ENCODE peak calls at places on chromosomes 7 and 10, in six cellular contexts. One of them, this sample, is unnamed.

GRCh38 chr10:84590794-84591193 is 262.4 kb downstream of the CCSER2 start:
- DNase-seq in A549: no peak
- DNase-seq in suprapubic skin: no peak
- DNase-seq in tibial nerve: no peak
- DNase-seq in ovary: no peak
- DNase-seq in stomach: no peak
- DNase-seq in this sample: peak

GRCh38 chr7:51545131-51545530 is 228.5 kb upstream of the COBL start:
- DNase-seq in A549: no peak
- DNase-seq in suprapubic skin: no peak
- DNase-seq in tibial nerve: no peak
- DNase-seq in ovary: no peak
- DNase-seq in stomach: no peak
- DNase-seq in this sample: no peak

GRCh38 chr7:43647314-43647691 is 64.4 kb downstream of the STK17A start:
- DNase-seq in A549: no peak
- DNase-seq in suprapubic skin: no peak
- DNase-seq in tibial nerve: no peak
- DNase-seq in ovary: no peak
- DNase-seq in stomach: no peak
- DNase-seq in this sample: no peak

GRCh38 chr7:44654255-44654791 is 47.9 kb downstream of the OGDH start:
- DNase-seq in A549: no peak
- DNase-seq in suprapubic skin: no peak
- DNase-seq in tibial nerve: no peak
- DNase-seq in ovary: no peak
- DNase-seq in stomach: no peak
- DNase-seq in this sample: no peak

GRCh38 chr10:103192089-103192450 is 1.0 kb downstream of the NT5C2 start:
- DNase-seq in A549: peak
- DNase-seq in suprapubic skin: no peak
- DNase-seq in tibial nerve: no peak
- DNase-seq in ovary: no peak
- DNase-seq in stomach: no peak
- DNase-seq in this sample: no peak

GRCh38 chr7:5417106-5418071 is 6.2 kb downstream of the TNRC18 start:
- DNase-seq in A549: peak
- DNase-seq in suprapubic skin: no peak
- DNase-seq in tibial nerve: no peak
- DNase-seq in ovary: no peak
- DNase-seq in stomach: peak
- DNase-seq in this sample: no peak

GRCh38 chr10:75238182-75239180 is 2.7 kb upstream of the COMTD1 start:
- DNase-seq in A549: no peak
- DNase-seq in suprapubic skin: no peak
- DNase-seq in tibial nerve: no peak
- DNase-seq in ovary: no peak
- DNase-seq in stomach: no peak
- DNase-seq in this sample: no peak

GRCh38 chr7:395643-396042 is 105.7 kb downstream of the FOXL3 start:
- DNase-seq in A549: no peak
- DNase-seq in suprapubic skin: no peak
- DNase-seq in tibial nerve: no peak
- DNase-seq in ovary: no peak
- DNase-seq in stomach: no peak
- DNase-seq in this sample: no peak

GRCh38 chr7:132090444-132090843 is 485.8 kb downstream of the PLXNA4 start:
- DNase-seq in A549: no peak
- DNase-seq in suprapubic skin: no peak
- DNase-seq in tibial nerve: no peak
- DNase-seq in ovary: no peak
- DNase-seq in stomach: no peak
- DNase-seq in this sample: no peak

GRCh38 chr10:83522881-83523386 is 616.4 kb upstream of the GHITM start:
- DNase-seq in A549: no peak
- DNase-seq in suprapubic skin: no peak
- DNase-seq in tibial nerve: no peak
- DNase-seq in ovary: no peak
- DNase-seq in stomach: no peak
- DNase-seq in this sample: no peak

GRCh38 chr10:63123963-63124362 is 9.2 kb upstream of the NRBF2 start:
- DNase-seq in A549: no peak
- DNase-seq in suprapubic skin: no peak
- DNase-seq in tibial nerve: no peak
- DNase-seq in ovary: no peak
- DNase-seq in stomach: no peak
- DNase-seq in this sample: no peak

GRCh38 chr10:89481662-89482061 is 53.7 kb downstream of the SLC16A12 start:
- DNase-seq in A549: peak
- DNase-seq in suprapubic skin: no peak
- DNase-seq in tibial nerve: no peak
- DNase-seq in ovary: no peak
- DNase-seq in stomach: no peak
- DNase-seq in this sample: no peak

GRCh38 chr10:23540401-23540800 is 101.5 kb downstream of the OTUD1 start:
- DNase-seq in A549: no peak
- DNase-seq in suprapubic skin: no peak
- DNase-seq in tibial nerve: no peak
- DNase-seq in ovary: no peak
- DNase-seq in stomach: no peak
- DNase-seq in this sample: no peak

GRCh38 chr10:43407576-43408330 is 1.2 kb downstream of the HNRNPF start:
- DNase-seq in A549: peak
- DNase-seq in suprapubic skin: peak
- DNase-seq in tibial nerve: peak
- DNase-seq in ovary: peak
- DNase-seq in stomach: peak
- DNase-seq in this sample: peak

GRCh38 chr10:74320717-74321116 is 169.7 kb downstream of the ADK start:
- DNase-seq in A549: no peak
- DNase-seq in suprapubic skin: no peak
- DNase-seq in tibial nerve: no peak
- DNase-seq in ovary: no peak
- DNase-seq in stomach: no peak
- DNase-seq in this sample: no peak

GRCh38 chr7:142614116-142614515 is 135.2 kb upstream of the PRSS1 start:
- DNase-seq in A549: no peak
- DNase-seq in suprapubic skin: no peak
- DNase-seq in tibial nerve: no peak
- DNase-seq in ovary: no peak
- DNase-seq in stomach: no peak
- DNase-seq in this sample: no peak

GRCh38 chr10:90274721-90275468 is 573.5 kb downstream of the KIF20B start:
- DNase-seq in A549: no peak
- DNase-seq in suprapubic skin: no peak
- DNase-seq in tibial nerve: no peak
- DNase-seq in ovary: no peak
- DNase-seq in stomach: no peak
- DNase-seq in this sample: no peak

GRCh38 chr7:112422842-112423496 is 27.3 kb upstream of the IFRD1 start:
- DNase-seq in A549: peak
- DNase-seq in suprapubic skin: peak
- DNase-seq in tibial nerve: peak
- DNase-seq in ovary: peak
- DNase-seq in stomach: peak
- DNase-seq in this sample: no peak

GRCh38 chr10:90964781-90965462 is 44.0 kb upstream of the ANKRD1 start:
- DNase-seq in A549: no peak
- DNase-seq in suprapubic skin: no peak
- DNase-seq in tibial nerve: peak
- DNase-seq in ovary: no peak
- DNase-seq in stomach: no peak
- DNase-seq in this sample: no peak

GRCh38 chr7:389911-390601 is 100.1 kb downstream of the FOXL3 start:
- DNase-seq in A549: no peak
- DNase-seq in suprapubic skin: peak
- DNase-seq in tibial nerve: no peak
- DNase-seq in ovary: no peak
- DNase-seq in stomach: peak
- DNase-seq in this sample: no peak

GRCh38 chr7:1346851-1347250 is 112.4 kb downstream of the MICALL2 start:
- DNase-seq in A549: no peak
- DNase-seq in suprapubic skin: no peak
- DNase-seq in tibial nerve: no peak
- DNase-seq in ovary: no peak
- DNase-seq in stomach: no peak
- DNase-seq in this sample: no peak

GRCh38 chr7:129224251-129225205 is at the start of gene AHCYL2:
- DNase-seq in A549: peak
- DNase-seq in suprapubic skin: peak
- DNase-seq in tibial nerve: peak
- DNase-seq in ovary: peak
- DNase-seq in stomach: peak
- DNase-seq in this sample: peak
- TF ChIP-seq POLR2A in A549: peak
- TF ChIP-seq POLR2A in suprapubic skin: no peak
- TF ChIP-seq POLR2A in tibial nerve: peak
- TF ChIP-seq POLR2A in ovary: peak
- TF ChIP-seq POLR2A in stomach: no peak
- TF ChIP-seq POLR2A in this sample: no peak

GRCh38 chr7:114970732-114971131 is 48.8 kb downstream of the MDFIC start:
- DNase-seq in A549: no peak
- DNase-seq in suprapubic skin: no peak
- DNase-seq in tibial nerve: no peak
- DNase-seq in ovary: no peak
- DNase-seq in stomach: no peak
- DNase-seq in this sample: no peak

GRCh38 chr7:114970308-114970707 is 48.4 kb downstream of the MDFIC start:
- DNase-seq in A549: no peak
- DNase-seq in suprapubic skin: no peak
- DNase-seq in tibial nerve: no peak
- DNase-seq in ovary: no peak
- DNase-seq in stomach: no peak
- DNase-seq in this sample: no peak

GRCh38 chr7:114966156-114966555 is 44.3 kb downstream of the MDFIC start:
- DNase-seq in A549: no peak
- DNase-seq in suprapubic skin: no peak
- DNase-seq in tibial nerve: no peak
- DNase-seq in ovary: no peak
- DNase-seq in stomach: no peak
- DNase-seq in this sample: no peak

GRCh38 chr7:114972567-114972966 is 50.7 kb downstream of the MDFIC start:
- DNase-seq in A549: no peak
- DNase-seq in suprapubic skin: no peak
- DNase-seq in tibial nerve: no peak
- DNase-seq in ovary: no peak
- DNase-seq in stomach: no peak
- DNase-seq in this sample: no peak

GRCh38 chr7:114969096-114969495 is 47.2 kb downstream of the MDFIC start:
- DNase-seq in A549: no peak
- DNase-seq in suprapubic skin: no peak
- DNase-seq in tibial nerve: no peak
- DNase-seq in ovary: no peak
- DNase-seq in stomach: no peak
- DNase-seq in this sample: no peak
- TF ChIP-seq EP300 in A549: no peak
- TF ChIP-seq EP300 in suprapubic skin: no peak
- TF ChIP-seq EP300 in tibial nerve: no peak
- TF ChIP-seq EP300 in ovary: no peak
- TF ChIP-seq EP300 in stomach: no peak
- TF ChIP-seq EP300 in this sample: no peak

GRCh38 chr7:74656421-74656910 is 1.1 kb upstream of the GTF2I start:
- DNase-seq in A549: peak
- DNase-seq in suprapubic skin: peak
- DNase-seq in tibial nerve: peak
- DNase-seq in ovary: peak
- DNase-seq in stomach: peak
- DNase-seq in this sample: peak

GRCh38 chr7:74658171-74659004 is 870 bp downstream of the GTF2I start:
- DNase-seq in A549: peak
- DNase-seq in suprapubic skin: peak
- DNase-seq in tibial nerve: peak
- DNase-seq in ovary: peak
- DNase-seq in stomach: peak
- DNase-seq in this sample: peak

GRCh38 chr7:74655785-74656420 is 1.6 kb upstream of the GTF2I start:
- DNase-seq in A549: no peak
- DNase-seq in suprapubic skin: peak
- DNase-seq in tibial nerve: no peak
- DNase-seq in ovary: no peak
- DNase-seq in stomach: no peak
- DNase-seq in this sample: no peak

GRCh38 chr7:74656911-74657691 is 417 bp upstream of the GTF2I start:
- DNase-seq in A549: peak
- DNase-seq in suprapubic skin: peak
- DNase-seq in tibial nerve: peak
- DNase-seq in ovary: peak
- DNase-seq in stomach: peak
- DNase-seq in this sample: peak

GRCh38 chr7:74657692-74658170 is at the start of gene GTF2I:
- DNase-seq in A549: no peak
- DNase-seq in suprapubic skin: peak
- DNase-seq in tibial nerve: no peak
- DNase-seq in ovary: no peak
- DNase-seq in stomach: peak
- DNase-seq in this sample: no peak
- TF ChIP-seq POLR2A in A549: no peak
- TF ChIP-seq POLR2A in suprapubic skin: no peak
- TF ChIP-seq POLR2A in tibial nerve: no peak
- TF ChIP-seq POLR2A in ovary: peak
- TF ChIP-seq POLR2A in stomach: no peak
- TF ChIP-seq POLR2A in this sample: no peak

GRCh38 chr7:40356312-40356711 is 221.5 kb downstream of the SUGCT start:
- DNase-seq in A549: no peak
- DNase-seq in suprapubic skin: no peak
- DNase-seq in tibial nerve: no peak
- DNase-seq in ovary: no peak
- DNase-seq in stomach: no peak
- DNase-seq in this sample: no peak

GRCh38 chr7:40354736-40355135 is 219.9 kb downstream of the SUGCT start:
- DNase-seq in A549: no peak
- DNase-seq in suprapubic skin: no peak
- DNase-seq in tibial nerve: no peak
- DNase-seq in ovary: no peak
- DNase-seq in stomach: no peak
- DNase-seq in this sample: no peak

DNA sequence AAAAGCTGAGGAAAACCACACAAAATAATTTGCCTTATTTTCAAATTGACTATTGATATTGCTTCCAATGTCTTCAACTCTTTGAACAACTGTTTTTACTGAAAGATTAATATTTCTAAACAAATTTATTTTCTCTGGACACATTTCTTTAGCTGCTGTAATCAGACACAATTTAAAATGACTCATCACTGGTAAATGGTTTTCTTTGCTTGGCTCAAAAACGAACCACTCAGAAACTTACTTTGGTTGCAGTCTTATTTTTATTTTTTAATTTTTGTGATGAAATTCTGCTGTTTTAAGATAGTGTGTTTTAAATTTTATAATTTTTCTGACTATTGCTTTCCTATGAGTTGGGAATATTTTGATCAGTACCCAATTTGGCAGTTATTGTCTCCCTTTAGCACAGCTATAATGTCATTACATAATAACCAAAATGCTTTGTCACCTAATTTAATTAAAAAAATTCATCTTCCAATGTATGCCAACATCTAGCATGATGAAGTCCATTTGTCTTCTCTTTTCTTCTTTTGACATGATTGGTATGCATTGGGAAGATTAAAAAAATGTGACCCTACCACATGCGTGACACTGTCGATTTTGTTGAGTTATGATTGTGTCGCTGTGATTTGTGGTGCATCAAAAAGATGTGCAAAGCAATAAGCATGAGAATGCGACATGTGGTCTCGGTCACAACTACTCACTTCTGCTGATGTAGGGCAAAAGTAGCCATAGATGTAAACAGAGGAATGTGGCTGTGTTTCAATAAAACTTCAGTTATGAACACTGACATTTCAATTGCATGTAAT is 222.3 kb downstream of the SUGCT start:
- DNase-seq in A549: no peak
- DNase-seq in suprapubic skin: no peak
- DNase-seq in tibial nerve: no peak
- DNase-seq in ovary: no peak
- DNase-seq in stomach: no peak
- DNase-seq in this sample: no peak
- TF ChIP-seq EP300 in A549: no peak
- TF ChIP-seq EP300 in suprapubic skin: no peak
- TF ChIP-seq EP300 in tibial nerve: no peak
- TF ChIP-seq EP300 in ovary: no peak
- TF ChIP-seq EP300 in stomach: no peak
- TF ChIP-seq EP300 in this sample: no peak